ENCODE peak calls at places on chromosomes 1 and 21, in seven cellular contexts. U, J, G, P, B, V and E are unnamed samples.

GRCh38 chr1:58968360-58968952 is 184.6 kb upstream of the JUN start:
- DNase-seq in U (peak; percentile 89), J (no peak), G (no peak), P (peak; percentile 66), B (peak; percentile 66), V (peak; percentile 35), E (peak; percentile 88)

GRCh38 chr1:198416276-198416675 is 124.2 kb downstream of the ATP6V1G3 start:
- DNase-seq in U (no peak), J (no peak), G (no peak), P (peak; percentile 67), B (no peak), V (no peak), E (no peak)

GRCh38 chr1:157992813-157993178 is 649 bp upstream of the KIRREL1 start:
- DNase-seq in U (peak; percentile 16), J (no peak), G (no peak), P (no peak), B (no peak), V (no peak), E (peak; percentile 26)

GRCh38 chr21:42454791-42455190 is 41.2 kb downstream of the RSPH1 start:
- DNase-seq in U (no peak), J (no peak), G (peak; percentile 59), P (no peak), B (no peak), V (no peak), E (no peak)

GRCh38 chr1:186404454-186405051 is 28.9 kb downstream of the ODR4 start:
- DNase-seq in U (peak; percentile 87), J (no peak), G (no peak), P (peak; percentile 70), B (peak; percentile 26), V (no peak), E (peak; percentile 91)

GRCh38 chr1:25716320-25716719 is 83.7 kb upstream of the SELENON start:
- DNase-seq in U (no peak), J (no peak), G (no peak), P (no peak), B (no peak), V (no peak), E (no peak)

GRCh38 chr1:49306507-49307070 is 529.9 kb upstream of the BEND5 start:
- DNase-seq in U (peak; percentile 2), J (no peak), G (no peak), P (no peak), B (no peak), V (no peak), E (no peak)

GRCh38 chr1:160407819-160408801 is 7.7 kb downstream of the VANGL2 start:
- DNase-seq in U (no peak), J (no peak), G (no peak), P (no peak), B (peak; percentile 82), V (no peak), E (no peak)

GRCh38 chr1:93678966-93679480 is 2.6 kb downstream of the BCAR3 start:
- DNase-seq in U (peak; percentile 47), J (no peak), G (no peak), P (no peak), B (no peak), V (no peak), E (no peak)

GRCh38 chr1:37811027-37811655 is 3.1 kb upstream of the YRDC start:
- DNase-seq in U (peak; percentile 72), J (peak; percentile 28), G (peak; percentile 89), P (peak; percentile 83), B (peak; percentile 70), V (no peak), E (peak; percentile 83)

GRCh38 chr1:115761601-115762302 is 6.8 kb downstream of the CASQ2 start:
- DNase-seq in U (no peak), J (no peak), G (no peak), P (no peak), B (peak; percentile 34), V (no peak), E (no peak)

GRCh38 chr1:62377043-62377562 is 57.9 kb upstream of the KANK4 start:
- DNase-seq in U (no peak), J (no peak), G (no peak), P (no peak), B (no peak), V (no peak), E (no peak)

GRCh38 chr1:194331758-194332157 is 1145.3 kb upstream of the B3GALT2 start:
- DNase-seq in U (no peak), J (no peak), G (no peak), P (no peak), B (no peak), V (no peak), E (no peak)

GRCh38 chr1:219416598-219417238 is 196.2 kb downstream of the ZC3H11B start:
- DNase-seq in U (peak; percentile 51), J (peak; percentile 9), G (peak; percentile 78), P (peak; percentile 29), B (peak; percentile 58), V (no peak), E (peak; percentile 71)

GRCh38 chr1:235483090-235483489 is 21.2 kb downstream of the B3GALNT2 start:
- DNase-seq in U (no peak), J (no peak), G (no peak), P (no peak), B (no peak), V (no peak), E (no peak)

GRCh38 chr1:74771913-74772515 is 39.1 kb downstream of the TYW3 start:
- DNase-seq in U (peak; percentile 32), J (no peak), G (no peak), P (peak; percentile 35), B (peak; percentile 50), V (no peak), E (peak; percentile 65)

GRCh38 chr1:11000526-11000925 is 11.9 kb upstream of the TARDBP start:
- DNase-seq in U (no peak), J (no peak), G (no peak), P (no peak), B (no peak), V (no peak), E (no peak)

GRCh38 chr1:200488375-200489165 is 78.7 kb upstream of the ZNF281 start:
- DNase-seq in U (peak; percentile 62), J (peak; percentile 10), G (peak; percentile 36), P (peak; percentile 83), B (peak; percentile 84), V (peak; percentile 4), E (peak; percentile 89)

GRCh38 chr1:204255225-204255624 is 41.4 kb upstream of the GOLT1A start:
- DNase-seq in U (no peak), J (no peak), G (peak; percentile 80), P (no peak), B (no peak), V (no peak), E (no peak)

GRCh38 chr1:200684015-200684414 is 14.3 kb upstream of the DDX59 start:
- DNase-seq in U (peak; percentile 13), J (no peak), G (no peak), P (no peak), B (peak; percentile 19), V (no peak), E (no peak)

GRCh38 chr1:224675589-224675988 is 59.5 kb downstream of the CNIH3 start:
- DNase-seq in U (no peak), J (no peak), G (no peak), P (no peak), B (no peak), V (no peak), E (no peak)

GRCh38 chr1:168236836-168237611 is 11.2 kb downstream of the SFT2D2 start:
- DNase-seq in U (peak; percentile 93), J (no peak), G (no peak), P (no peak), B (no peak), V (no peak), E (peak; percentile 50)

GRCh38 chr21:30240661-30241060 is 24.8 kb upstream of the CLDN8 start:
- DNase-seq in U (no peak), J (no peak), G (no peak), P (no peak), B (no peak), V (no peak), E (no peak)

GRCh38 chr1:116667577-116668105 is at the start of gene IGSF3:
- DNase-seq in U (peak; percentile 75), J (peak; percentile 7), G (peak; percentile 86), P (peak; percentile 81), B (peak; percentile 79), V (no peak), E (peak; percentile 89)

GRCh38 chr1:75342799-75343198 is 208.6 kb downstream of the LHX8 start:
- DNase-seq in U (no peak), J (no peak), G (no peak), P (no peak), B (no peak), V (no peak), E (no peak)

GRCh38 chr1:9767964-9768668 is 55.6 kb downstream of the CLSTN1 start:
- DNase-seq in U (peak; percentile 40), J (no peak), G (no peak), P (no peak), B (no peak), V (no peak), E (no peak)

GRCh38 chr1:99674665-99675064 is 28.8 kb downstream of the PALMD start:
- DNase-seq in U (no peak), J (no peak), G (no peak), P (no peak), B (peak; percentile 33), V (no peak), E (no peak)

GRCh38 chr1:108643492-108644333 is 17.2 kb downstream of the HENMT1 start:
- DNase-seq in U (peak; percentile 96), J (peak; percentile 24), G (no peak), P (peak; percentile 74), B (peak; percentile 49), V (peak; percentile 1), E (peak; percentile 89)

GRCh38 chr1:15680131-15680530 is 4.0 kb upstream of the PLEKHM2 start:
- DNase-seq in U (no peak), J (no peak), G (no peak), P (peak; percentile 84), B (peak; percentile 85), V (no peak), E (peak; percentile 68)

GRCh38 chr1:35691080-35691479 is 27.6 kb downstream of the C1orf216 start:
- DNase-seq in U (no peak), J (no peak), G (no peak), P (no peak), B (no peak), V (no peak), E (no peak)

GRCh38 chr1:31932491-31933316 is 5.5 kb downstream of the PTP4A2 start:
- DNase-seq in U (no peak), J (no peak), G (no peak), P (no peak), B (peak; percentile 56), V (no peak), E (no peak)

GRCh38 chr1:201127755-201128455 is 921 bp upstream of the ASCL5 start:
- DNase-seq in U (no peak), J (no peak), G (no peak), P (no peak), B (no peak), V (no peak), E (no peak)

GRCh38 chr1:21623411-21623961 is 45.7 kb downstream of the RAP1GAP start:
- DNase-seq in U (no peak), J (no peak), G (no peak), P (no peak), B (peak; percentile 88), V (no peak), E (no peak)

GRCh38 chr1:58982259-58982998 is 198.6 kb upstream of the JUN start:
- DNase-seq in U (no peak), J (no peak), G (no peak), P (peak; percentile 16), B (no peak), V (no peak), E (no peak)

GRCh38 chr1:61356995-61357394 is 274.6 kb downstream of the NFIA start:
- DNase-seq in U (no peak), J (no peak), G (no peak), P (no peak), B (no peak), V (no peak), E (no peak)

GRCh38 chr1:182955596-182956588 is 2.9 kb upstream of the SHCBP1L start:
- DNase-seq in U (no peak), J (no peak), G (no peak), P (peak; percentile 88), B (peak; percentile 96), V (no peak), E (peak; percentile 87)

GRCh38 chr21:44950351-44950750 is 10.5 kb downstream of the SLX9 start:
- DNase-seq in U (no peak), J (no peak), G (no peak), P (no peak), B (no peak), V (no peak), E (no peak)

GRCh38 chr1:53383471-53383870 is 55.6 kb upstream of the LRP8 start:
- DNase-seq in U (no peak), J (no peak), G (no peak), P (no peak), B (no peak), V (no peak), E (no peak)